ENCODE peak calls at places on chromosomes 7 and 10, in nine cellular contexts. C is Daoy, W is GM19239, D is progenitor cell of endocrine pancreas, F is hypothalamus, Q is RCC 7860, Y is H9, J is NCI-H1048, N is GM12865. R is an unnamed sample.

GRCh38 chr10:127928021-127928806 is 21.3 kb downstream of the PTPRE start:
- DNase-seq in C (peak; percentile 56), W (no peak), D (no peak), F (no peak), Q (peak; percentile 29), Y (no peak), J (no peak), N (no peak), R (no peak)

GRCh38 chr7:99095698-99096097 is 48.2 kb downstream of the SMURF1 start:
- DNase-seq in C (no peak), W (no peak), D (no peak), F (no peak), Q (no peak), Y (no peak), J (no peak), N (no peak), R (no peak)

GRCh38 chr10:37865957-37866671 is 8.7 kb upstream of the ZNF248 start:
- DNase-seq in C (no peak), W (no peak), D (no peak), F (no peak), Q (peak; percentile 55), Y (no peak), J (no peak), N (peak; percentile 52), R (no peak)

GRCh38 chr10:43735907-43736306 is 87.2 kb upstream of the ZNF32 start:
- DNase-seq in C (no peak), W (no peak), D (no peak), F (no peak), Q (no peak), Y (no peak), J (no peak), N (no peak), R (no peak)

GRCh38 chr10:71975087-71975890 is 11.1 kb downstream of the CHST3 start:
- DNase-seq in C (peak; percentile 17), W (no peak), D (no peak), F (peak; percentile 70), Q (peak; percentile 48), Y (no peak), J (no peak), N (no peak), R (peak; percentile 88)

GRCh38 chr7:46071601-46072000 is 150.5 kb upstream of the IGFBP3 start:
- DNase-seq in C (peak; percentile 34), W (no peak), D (no peak), F (no peak), Q (no peak), Y (no peak), J (no peak), N (no peak), R (no peak)

GRCh38 chr7:102080003-102080361 is 206.7 kb upstream of the SH2B2 start:
- DNase-seq in C (no peak), W (no peak), D (no peak), F (no peak), Q (no peak), Y (no peak), J (no peak), N (no peak), R (peak; percentile 36)

GRCh38 chr7:75830978-75831377 is 17.4 kb upstream of the CCL24 start:
- DNase-seq in C (no peak), W (no peak), D (no peak), F (no peak), Q (no peak), Y (no peak), J (no peak), N (no peak), R (no peak)

GRCh38 chr7:45891462-45892402 is 3.4 kb downstream of the IGFBP1 start:
- DNase-seq in C (no peak), W (no peak), D (no peak), F (no peak), Q (no peak), Y (no peak), J (no peak), N (no peak), R (no peak)

R was measured in C1 segment of cervical spinal cord.